ENCODE peak calls at places on chromosomes 5 and 9, in five cellular contexts. Z is astrocyte, M is tibial artery, G is lower lobe of right lung, X is pancreas. R is an unnamed sample.

GRCh38 chr5:59786271-59786805 is 107.2 kb downstream of the PDE4D start:
- DNase-seq in G (no peak), X (no peak), Z (peak), M (no peak), R (no peak)

GRCh38 chr5:56179442-56179841 is 53.7 kb downstream of the ANKRD55 start:
- DNase-seq in X (no peak), Z (no peak), M (no peak), G (no peak), R (no peak)

GRCh38 chr9:124436320-124436719 is 13.9 kb upstream of the ADGRD2 start:
- DNase-seq in M (no peak), Z (no peak), G (no peak), X (no peak), R (no peak)

GRCh38 chr5:80251636-80252035 is 4.2 kb downstream of the SERINC5 start:
- DNase-seq in M (no peak), X (no peak), Z (no peak), G (peak), R (no peak)

GRCh38 chr5:177023247-177023703 is 779 bp downstream of the ZNF346 start:
- DNase-seq in M (no peak), Z (no peak), X (no peak), G (no peak), R (no peak)

GRCh38 chr9:132794730-132795380 is 83.2 kb downstream of the AK8 start:
- DNase-seq in Z (no peak), X (no peak), G (no peak), M (no peak), R (no peak)

GRCh38 chr5:149256451-149256850 is 15.2 kb upstream of the AFAP1L1 start:
- DNase-seq in M (no peak), X (no peak), G (no peak), Z (peak), R (no peak)

GRCh38 chr5:106408141-106408540 is 1262.6 kb downstream of the EFNA5 start:
- DNase-seq in X (no peak), Z (no peak), G (no peak), M (no peak), R (no peak)

GRCh38 chr5:169149317-169149716 is 151.6 kb downstream of the SLIT3 start:
- DNase-seq in X (no peak), Z (no peak), M (no peak), G (no peak), R (no peak)

GRCh38 chr9:22170990-22171663 is 162.0 kb upstream of the CDKN2B start:
- DNase-seq in G (no peak), M (no peak), Z (no peak), X (no peak), R (no peak)
- H3K27ac ChIP-seq in G (no peak), M (no peak), Z (peak), X (no peak), R (no peak)

DNA sequence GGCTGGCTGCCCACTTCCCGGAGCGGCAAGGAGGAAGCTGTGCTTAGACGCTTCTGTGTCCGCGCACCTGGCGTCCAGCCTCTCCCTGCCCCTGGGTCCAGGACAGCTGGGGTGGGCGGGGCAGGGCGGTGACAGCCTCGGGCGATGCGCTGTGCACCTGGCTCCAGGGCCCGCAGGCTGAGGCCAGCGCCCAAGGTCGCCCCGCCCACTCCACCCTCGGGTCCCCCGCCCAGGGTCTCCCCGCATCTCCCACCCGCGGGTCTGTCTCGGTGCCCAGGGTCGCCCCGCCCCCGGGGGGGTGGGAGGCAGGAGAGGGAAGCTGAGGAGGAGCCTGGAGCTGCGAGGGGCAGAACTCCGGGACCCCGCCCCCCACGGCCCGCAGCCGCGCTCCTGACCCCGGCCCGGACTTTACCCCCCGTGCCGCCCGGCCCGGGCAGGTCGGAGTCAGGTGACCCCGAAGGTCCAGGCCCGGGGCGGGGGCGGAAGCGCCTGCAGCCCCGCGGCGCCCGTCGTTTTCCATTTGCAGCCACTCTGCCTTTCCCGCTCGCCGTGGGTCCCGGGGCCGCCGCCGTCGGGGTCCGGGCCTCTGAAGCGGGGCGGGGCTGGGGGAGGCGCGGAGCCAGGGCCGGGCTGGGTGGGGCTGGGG is at the start of gene ENTPD8:
- DNase-seq in Z (no peak), M (no peak), G (peak), X (peak), R (no peak)
- H3K4me3 ChIP-seq in Z (no peak), M (peak), G (peak), X (peak), R (peak)

DNA sequence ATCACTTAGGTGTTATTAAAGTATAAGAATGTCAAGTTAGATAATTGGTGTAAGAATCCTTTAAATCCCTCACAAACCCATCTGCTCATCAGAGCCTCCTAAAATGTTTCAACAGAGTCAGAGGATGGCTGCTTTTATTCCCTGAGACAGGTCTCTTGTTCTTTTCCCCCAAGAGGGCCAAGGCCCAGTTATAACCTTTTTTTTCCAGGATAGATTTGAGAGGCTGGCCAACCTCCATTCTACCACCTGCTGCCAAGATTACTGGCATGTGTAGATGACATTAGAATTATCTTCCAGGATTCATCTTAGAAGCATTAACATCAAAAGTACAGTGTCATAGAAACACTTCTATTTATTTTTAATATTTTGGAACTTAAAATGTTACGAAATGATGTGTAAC is 305.1 kb downstream of the TRPM3 start:
- DNase-seq in M (no peak), Z (no peak), X (no peak), G (no peak), R (no peak)
- TF ChIP-seq CTCF in M (no peak), Z (no peak), X (no peak), G (no peak), R (no peak)

GRCh38 chr5:132363431-132364112 is 5.9 kb upstream of the SLC22A5 start:
- DNase-seq in M (peak), Z (peak), X (no peak), G (no peak), R (peak)

GRCh38 chr5:132369012-132369470 is 469 bp upstream of the SLC22A5 start:
- DNase-seq in M (no peak), Z (peak), G (no peak), X (no peak), R (no peak)

GRCh38 chr5:132364319-132364718 is 5.2 kb upstream of the SLC22A5 start:
- DNase-seq in M (peak), G (no peak), X (no peak), Z (peak), R (no peak)

GRCh38 chr5:132362086-132362485 is 7.4 kb upstream of the SLC22A5 start:
- DNase-seq in Z (no peak), M (no peak), G (no peak), X (no peak), R (no peak)

GRCh38 chr5:132365213-132365612 is 4.3 kb upstream of the SLC22A5 start:
- DNase-seq in M (no peak), G (no peak), Z (peak), X (no peak), R (no peak)
- H3K27ac ChIP-seq in M (peak), G (peak), Z (peak), X (no peak), R (peak)

GRCh38 chr9:94923333-94924089 is 197.0 kb downstream of the AOPEP start:
- DNase-seq in X (no peak), M (no peak), G (no peak), Z (peak), R (no peak)
- H3K4me3 ChIP-seq in X (no peak), M (no peak), G (no peak), Z (no peak), R (no peak)

GRCh38 chr9:81256368-81256767 is 433.0 kb downstream of the TLE1 start:
- DNase-seq in Z (no peak), X (no peak), M (no peak), G (no peak), R (no peak)

GRCh38 chr9:81244631-81245030 is 444.7 kb downstream of the TLE1 start:
- DNase-seq in Z (no peak), M (no peak), X (no peak), G (no peak), R (no peak)

GRCh38 chr9:81250041-81250440 is 439.3 kb downstream of the TLE1 start:
- DNase-seq in M (no peak), G (no peak), Z (no peak), X (no peak), R (no peak)

GRCh38 chr9:81250606-81251005 is 438.7 kb downstream of the TLE1 start:
- DNase-seq in X (no peak), Z (no peak), G (no peak), M (no peak), R (no peak)
- TF ChIP-seq CTCF in X (no peak), Z (no peak), G (no peak), M (no peak), R (no peak)

DNA sequence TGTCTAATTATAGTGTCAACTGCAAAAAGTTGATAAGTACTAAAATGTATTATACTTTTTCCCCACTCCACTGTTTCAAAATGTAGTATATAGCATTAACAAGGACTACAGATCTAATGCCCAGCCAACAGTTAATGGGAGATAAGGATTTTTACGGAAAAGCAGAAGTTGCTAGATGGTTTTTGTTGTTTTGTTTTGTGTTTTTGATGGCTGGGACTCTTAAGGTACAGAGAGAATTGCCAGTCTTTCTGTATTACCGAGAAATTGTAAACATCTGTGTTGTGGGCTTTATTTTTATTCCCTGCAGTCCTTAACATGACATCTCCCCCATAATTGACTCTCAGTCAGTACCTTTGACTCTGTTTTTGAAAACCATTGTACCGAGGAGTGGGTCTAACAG is 44.0 kb downstream of the TRIO start:
- DNase-seq in Z (no peak), G (no peak), X (no peak), M (no peak), R (no peak)
- H3K27ac ChIP-seq in Z (peak), G (peak), X (no peak), M (peak), R (peak)

GRCh38 chr9:126915846-126916543 is 1.4 kb downstream of the RALGPS1 start:
- DNase-seq in G (no peak), X (no peak), Z (no peak), M (no peak), R (no peak)
- H3K4me3 ChIP-seq in G (peak), X (peak), Z (no peak), M (no peak), R (no peak)